ENCODE peak calls at places on chromosomes 11 and 22, in six cellular contexts. W is stimulated activated CD4-positive, alpha-beta T cell treated with anti-CD3 and anti-CD28 coated beads, Interleukin-2, amount 100 ng/mL, for 48 hours; H is NCI-H774; V is activated gamma-delta T cell treated with Interleukin-2 at 50 U/mL for 16 hours; U is iris pigment epithelial cell; Y is HCT116. X is an unnamed sample.

GRCh38 chr11:1412377-1413095 is 22.8 kb downstream of the BRSK2 start:
- DNase-seq in H (no peak), U (no peak), W (no peak), V (no peak), Y (no peak), X (no peak)

GRCh38 chr11:69637956-69638871 is 2.7 kb upstream of the CCND1 start:
- DNase-seq in V (no peak), U (peak), H (no peak), Y (peak), W (no peak), X (peak)

GRCh38 chr11:77166021-77166420 is 38.0 kb downstream of the MYO7A start:
- DNase-seq in W (no peak), V (no peak), Y (no peak), U (no peak), H (no peak), X (no peak)

GRCh38 chr11:69906453-69906907 is 87.3 kb upstream of the FGF3 start:
- DNase-seq in V (no peak), H (no peak), W (no peak), Y (no peak), U (no peak), X (no peak)

GRCh38 chr22:35930933-35931332 is 97.7 kb downstream of the RBFOX2 start:
- DNase-seq in H (peak), Y (peak), W (no peak), V (no peak), U (peak), X (no peak)

GRCh38 chr11:17012712-17013547 is 1.3 kb downstream of the PLEKHA7 start:
- DNase-seq in Y (peak), W (no peak), U (peak), H (peak), V (no peak), X (peak)

GRCh38 chr11:87719311-87720073 is 455.8 kb downstream of the RAB38 start:
- DNase-seq in V (no peak), H (no peak), W (no peak), Y (no peak), U (no peak), X (no peak)

GRCh38 chr22:45934168-45934564 is 42.8 kb downstream of the WNT7B start:
- DNase-seq in Y (no peak), H (no peak), U (no peak), W (no peak), V (no peak), X (no peak)

GRCh38 chr11:70471254-70471653 is 72.9 kb downstream of the CTTN start:
- DNase-seq in W (no peak), U (peak), Y (peak), H (no peak), V (no peak), X (no peak)

GRCh38 chr11:60851327-60852059 is 4.3 kb downstream of the PTGDR2 start:
- DNase-seq in Y (no peak), W (no peak), H (no peak), V (no peak), U (no peak), X (no peak)

GRCh38 chr22:18078329-18079041 is 695 bp downstream of the PEX26 start:
- DNase-seq in V (peak), H (peak), U (peak), Y (no peak), W (peak), X (peak)

GRCh38 chr22:24124247-24124646 is 57.0 kb upstream of the SUSD2 start:
- DNase-seq in H (no peak), U (no peak), V (no peak), Y (no peak), W (no peak), X (no peak)

GRCh38 chr11:66864172-66864901 is 7.5 kb downstream of the LRFN4 start:
- DNase-seq in H (no peak), V (no peak), Y (no peak), W (no peak), U (no peak), X (no peak)

GRCh38 chr11:109304159-109304558 is 117.8 kb upstream of the C11orf87 start:
- DNase-seq in U (peak), W (no peak), V (no peak), H (no peak), Y (no peak), X (no peak)

GRCh38 chr11:72814831-72815618 is 814 bp downstream of the ATG16L2 start:
- DNase-seq in W (peak), U (peak), H (peak), Y (peak), V (peak), X (no peak)

GRCh38 chr11:1236316-1237127 is 13.7 kb downstream of the MUC5B start:
- DNase-seq in U (no peak), W (no peak), Y (no peak), V (no peak), H (no peak), X (no peak)

X was measured in progenitor cell of endocrine pancreas.